ENCODE peak calls at places on chromosomes 16 and 17, in four cellular contexts. V, K, A and X are unnamed samples.

GRCh38 chr17:29066603-29067002 is 23.7 kb downstream of the PIPOX start:
- DNase-seq in V (peak), K (no peak), A (no peak), X (peak)

GRCh38 chr16:48413291-48413690 is 28.1 kb upstream of the SIAH1 start:
- DNase-seq in A (no peak), K (no peak), V (peak), X (peak)

GRCh38 chr16:48272837-48273421 is 25.6 kb upstream of the ABCC11 start:
- DNase-seq in V (no peak), K (no peak), A (no peak), X (no peak)

GRCh38 chr16:23171234-23171948 is 11.2 kb upstream of the SCNN1G start:
- DNase-seq in V (no peak), K (no peak), A (no peak), X (no peak)

GRCh38 chr16:81774348-81774747 is 4.7 kb upstream of the PLCG2 start:
- DNase-seq in A (no peak), K (no peak), V (no peak), X (no peak)

GRCh38 chr16:22188595-22189442 is 17.3 kb upstream of the EEF2K start:
- DNase-seq in A (peak), K (peak), V (peak), X (peak)

GRCh38 chr17:42463976-42464400 is 5.3 kb downstream of the ATP6V0A1 start:
- DNase-seq in A (no peak), K (no peak), V (no peak), X (no peak)

GRCh38 chr17:73969956-73970355 is 233.5 kb upstream of the RPL38 start:
- DNase-seq in K (no peak), A (no peak), V (no peak), X (no peak)

GRCh38 chr16:88063201-88063773 is 112.1 kb downstream of the BANP start:
- DNase-seq in A (no peak), V (peak), K (no peak), X (no peak)

GRCh38 chr17:17557796-17558195 is 33.7 kb downstream of the PEMT start:
- DNase-seq in V (no peak), K (peak), A (no peak), X (no peak)

GRCh38 chr17:5872831-5873230 is 197.3 kb upstream of the WSCD1 start:
- DNase-seq in A (no peak), V (no peak), K (no peak), X (no peak)

GRCh38 chr16:27230562-27230991 is 27.3 kb downstream of the KDM8 start:
- DNase-seq in V (no peak), K (peak), A (peak), X (no peak)

GRCh38 chr17:34389343-34389742 is 26.3 kb upstream of the CCL1 start:
- DNase-seq in K (no peak), V (no peak), A (no peak), X (no peak)

GRCh38 chr17:17994271-17994670 is 21.6 kb downstream of the DRC3 start:
- DNase-seq in K (peak), V (peak), A (peak), X (peak)

GRCh38 chr16:81513204-81514040 is 68.8 kb downstream of the CMIP start:
- DNase-seq in V (no peak), K (no peak), A (no peak), X (no peak)

GRCh38 chr16:66304151-66304550 is 62.3 kb upstream of the CDH5 start:
- DNase-seq in A (no peak), K (peak), V (no peak), X (peak)